ENCODE peak calls at places on chromosome 11, in eight cellular contexts. J is WTC11; B is left ventricle myocardium inferior; U is endothelial cell of umbilical vein; W is body of pancreas; Q is astrocyte of the cerebellum; C is CD8-positive, alpha-beta T cell; A is stomach. N is an unnamed sample.

GRCh38 chr11:72398058-72398758 is 36.1 kb downstream of the CLPB start:
- DNase-seq in J (no peak), B (no peak), U (no peak), W (no peak), Q (no peak), C (no peak), A (no peak), N (no peak)

GRCh38 chr11:69270929-69271328 is 23.0 kb upstream of the MYEOV start:
- DNase-seq in J (no peak), B (no peak), U (no peak), W (no peak), Q (no peak), C (no peak), A (no peak), N (peak; percentile 47)

GRCh38 chr11:3905080-3905953 is 49.9 kb downstream of the STIM1 start:
- DNase-seq in J (no peak), B (no peak), U (no peak), W (peak; percentile 54), Q (no peak), C (peak; percentile 68), A (peak; percentile 34), N (no peak)

GRCh38 chr11:62505784-62506145 is 40.8 kb downstream of the AHNAK start:
- DNase-seq in J (no peak), B (no peak), U (no peak), W (no peak), Q (no peak), C (no peak), A (no peak), N (peak; percentile 78)

GRCh38 chr11:85766801-85767200 is 44.1 kb downstream of the SYTL2 start:
- DNase-seq in J (no peak), B (no peak), U (no peak), W (no peak), Q (no peak), C (no peak), A (no peak), N (no peak)

GRCh38 chr11:121108413-121108812 is 7.4 kb downstream of the TECTA start:
- DNase-seq in J (no peak), B (no peak), U (no peak), W (no peak), Q (no peak), C (no peak), A (no peak), N (no peak)

GRCh38 chr11:134360050-134360835 is 28.5 kb downstream of the GLB1L2 start:
- DNase-seq in J (peak; percentile 96), B (peak; percentile 78), U (peak; percentile 66), W (peak; percentile 82), Q (peak; percentile 29), C (peak; percentile 70), A (peak; percentile 87), N (peak; percentile 90)

GRCh38 chr11:117945047-117945820 is 16.0 kb upstream of the TMPRSS13 start:
- DNase-seq in J (no peak), B (no peak), U (peak; percentile 69), W (no peak), Q (no peak), C (no peak), A (peak; percentile 10), N (no peak)

GRCh38 chr11:111937859-111938258 is 716 bp downstream of the DIXDC1 start:
- DNase-seq in J (no peak), B (no peak), U (peak; percentile 31), W (no peak), Q (no peak), C (no peak), A (no peak), N (no peak)

GRCh38 chr11:92596596-92597317 is 372.1 kb downstream of the FAT3 start:
- DNase-seq in J (no peak), B (no peak), U (no peak), W (no peak), Q (no peak), C (no peak), A (no peak), N (no peak)

GRCh38 chr11:87198266-87198881 is 160.6 kb downstream of the TMEM135 start:
- DNase-seq in J (no peak), B (no peak), U (peak; percentile 4), W (no peak), Q (no peak), C (no peak), A (no peak), N (no peak)

GRCh38 chr11:80163441-80163840 is 722.6 kb upstream of the TENM4 start:
- DNase-seq in J (no peak), B (no peak), U (no peak), W (no peak), Q (no peak), C (no peak), A (no peak), N (no peak)

GRCh38 chr11:61065955-61066638 is 36.2 kb upstream of the CD5 start:
- DNase-seq in J (no peak), B (no peak), U (no peak), W (no peak), Q (no peak), C (peak; percentile 33), A (no peak), N (no peak)

GRCh38 chr11:2156416-2157182 is 4.4 kb downstream of the INS start:
- DNase-seq in J (peak; percentile 86), B (peak; percentile 65), U (peak; percentile 61), W (peak; percentile 83), Q (peak; percentile 27), C (peak; percentile 48), A (peak; percentile 85), N (no peak)

GRCh38 chr11:113974741-113975470 is at the start of gene HTR3A:
- DNase-seq in J (peak; percentile 63), B (peak; percentile 65), U (peak; percentile 57), W (peak; percentile 93), Q (no peak), C (no peak), A (peak; percentile 92), N (peak; percentile 93)

GRCh38 chr11:117605331-117605730 is 191.7 kb downstream of the DSCAML1 start:
- DNase-seq in J (no peak), B (no peak), U (no peak), W (no peak), Q (no peak), C (no peak), A (no peak), N (no peak)

GRCh38 chr11:111982019-111982464 is 43.2 kb upstream of the DLAT start:
- DNase-seq in J (peak; percentile 83), B (no peak), U (peak; percentile 59), W (peak; percentile 93), Q (no peak), C (peak; percentile 60), A (peak; percentile 88), N (no peak)

GRCh38 chr11:86176165-86176884 is 68.2 kb upstream of the EED start:
- DNase-seq in J (no peak), B (no peak), U (peak; percentile 36), W (no peak), Q (no peak), C (no peak), A (no peak), N (no peak)

GRCh38 chr11:403021-403760 is 9.2 kb downstream of the PKP3 start:
- DNase-seq in J (peak; percentile 11), B (no peak), U (no peak), W (no peak), Q (no peak), C (no peak), A (no peak), N (peak; percentile 65)

GRCh38 chr11:911031-911889 is 650 bp upstream of the CHID1 start:
- DNase-seq in J (peak; percentile 68), B (peak; percentile 50), U (peak; percentile 51), W (peak; percentile 59), Q (no peak), C (peak; percentile 42), A (peak; percentile 42), N (peak; percentile 86)

DNA sequence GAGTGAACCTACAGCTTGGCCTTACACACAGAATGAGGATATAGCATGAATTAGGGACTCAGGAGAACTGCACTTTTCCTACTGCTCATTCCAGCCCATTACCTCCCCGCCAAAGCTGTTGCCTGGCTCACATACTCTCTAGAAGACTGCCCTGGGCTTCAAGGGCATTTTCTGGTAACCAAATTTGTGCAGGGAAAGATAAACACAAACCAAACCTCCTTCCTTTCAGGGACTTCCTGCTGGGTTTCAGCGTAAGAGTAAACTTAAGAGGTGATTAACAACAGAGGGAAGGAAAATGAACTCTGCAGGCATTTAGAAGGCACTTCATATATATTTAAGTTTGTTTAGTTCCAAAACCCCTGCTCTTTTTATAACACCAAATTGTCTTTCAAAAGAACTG is 194.9 kb downstream of the SWAP70 start:
- DNase-seq in J (no peak), B (no peak), U (peak; percentile 55), W (peak; percentile 7), Q (peak; percentile 64), C (no peak), A (no peak), N (no peak)
- TF ChIP-seq CTCF in J (no peak), B (no peak), U (no peak), W (no peak), Q (no peak), C (no peak), A (no peak), N (no peak)

GRCh38 chr11:26331911-26332571 is at the start of gene ANO3:
- DNase-seq in J (peak; percentile 95), B (peak; percentile 25), U (peak; percentile 65), W (peak; percentile 90), Q (peak; percentile 84), C (no peak), A (peak; percentile 57), N (peak; percentile 87)
- TF ChIP-seq CTCF in J (peak; percentile 46), B (peak; percentile 38), U (peak; percentile 79), W (peak; percentile 70), Q (peak; percentile 80), C (no peak), A (peak; percentile 20), N (peak; percentile 32)

GRCh38 chr11:17986711-17987220 is 26.1 kb downstream of the SERGEF start:
- DNase-seq in J (no peak), B (no peak), U (no peak), W (no peak), Q (no peak), C (no peak), A (no peak), N (no peak)
- TF ChIP-seq CTCF in J (no peak), B (no peak), U (no peak), W (no peak), Q (peak; percentile 27), C (no peak), A (no peak), N (no peak)

DNA sequence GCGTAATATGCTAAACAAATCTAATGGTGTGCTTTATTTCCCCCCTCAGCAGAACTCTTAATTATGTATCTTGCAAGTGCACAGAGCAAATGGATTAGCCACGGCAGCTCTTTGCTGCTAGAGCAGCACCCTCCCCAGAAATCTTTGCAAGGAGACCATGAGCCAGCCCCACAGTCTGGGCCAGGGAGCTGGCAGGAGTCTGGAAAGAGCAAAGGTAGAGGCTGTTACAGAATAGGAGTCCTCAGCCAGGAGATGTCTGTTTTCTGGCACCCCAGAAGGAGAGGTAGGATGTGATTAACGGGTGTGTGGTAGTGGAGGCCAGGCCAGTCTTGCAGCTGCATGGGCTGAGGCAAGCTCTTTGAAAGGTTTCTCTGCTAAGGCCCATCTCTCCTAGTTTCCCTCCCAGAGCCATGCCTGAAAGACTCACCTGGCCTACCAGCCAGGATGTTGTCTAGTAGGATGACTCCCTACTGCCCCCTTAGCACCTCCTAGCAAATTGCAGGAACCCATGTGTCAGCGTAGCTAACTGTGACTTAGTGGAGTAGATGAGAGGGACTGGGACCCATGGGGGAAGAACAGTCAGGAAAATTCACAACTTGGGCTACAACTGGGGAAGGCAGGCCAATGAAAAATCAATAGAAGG is 557.2 kb downstream of the BUD13 start:
- DNase-seq in J (peak; percentile 65), B (no peak), U (no peak), W (no peak), Q (no peak), C (no peak), A (no peak), N (no peak)
- TF ChIP-seq CTCF in J (peak; percentile 48), B (peak; percentile 17), U (no peak), W (peak; percentile 7), Q (no peak), C (no peak), A (no peak), N (peak; percentile 29)